ENCODE peak calls at places on chromosomes 6 and 20, in seven cellular contexts. K is GOT3, L is iPS DF 19.7, E is Right ventricle myocardium superior, Q is Panc1, U is head of caudate nucleus, X is NCI-H1092. G is an unnamed sample.

GRCh38 chr6:25971187-25971811 is 8.7 kb downstream of the TRIM38 start:
- DNase-seq in K (no peak), L (no peak), E (no peak), Q (peak), U (no peak), X (no peak), G (no peak)

GRCh38 chr6:81561731-81562130 is 190.8 kb downstream of the TENT5A start:
- DNase-seq in K (no peak), L (no peak), E (no peak), Q (no peak), U (no peak), X (no peak), G (no peak)

GRCh38 chr20:1376453-1377270 is 16.2 kb downstream of the FKBP1A start:
- DNase-seq in K (no peak), L (no peak), E (peak), Q (no peak), U (no peak), X (no peak), G (no peak)

GRCh38 chr6:148650941-148651540 is 95.8 kb upstream of the UST start:
- DNase-seq in K (no peak), L (no peak), E (no peak), Q (no peak), U (no peak), X (no peak), G (no peak)

GRCh38 chr20:22303523-22303922 is 280.8 kb downstream of the FOXA2 start:
- DNase-seq in K (no peak), L (no peak), E (no peak), Q (no peak), U (no peak), X (no peak), G (no peak)

GRCh38 chr6:146047356-146047755 is 18.5 kb downstream of the GRM1 start:
- DNase-seq in K (no peak), L (no peak), E (no peak), Q (no peak), U (no peak), X (no peak), G (peak)

GRCh38 chr6:75609639-75610590 is 8.2 kb downstream of the SENP6 start:
- DNase-seq in K (no peak), L (no peak), E (no peak), Q (no peak), U (no peak), X (no peak), G (no peak)

GRCh38 chr20:58650181-58650775 is 805 bp upstream of the STX16 start:
- DNase-seq in K (no peak), L (no peak), E (peak), Q (no peak), U (no peak), X (no peak), G (no peak)

GRCh38 chr20:45835230-45836224 is 1.9 kb downstream of the SNX21 start:
- DNase-seq in K (no peak), L (no peak), E (peak), Q (no peak), U (no peak), X (no peak), G (no peak)

GRCh38 chr6:4125933-4126864 is 9.2 kb downstream of the ECI2 start:
- DNase-seq in K (no peak), L (no peak), E (no peak), Q (no peak), U (no peak), X (no peak), G (no peak)

GRCh38 chr6:30009113-30009512 is 52.0 kb upstream of the POLR1H start:
- DNase-seq in K (no peak), L (no peak), E (no peak), Q (no peak), U (no peak), X (no peak), G (no peak)

GRCh38 chr6:160992323-160993314 is 1.1 kb downstream of the MAP3K4 start:
- DNase-seq in K (no peak), L (no peak), E (no peak), Q (peak), U (peak), X (peak), G (peak)

GRCh38 chr6:99573980-99574617 is 5.6 kb upstream of the CCNC start:
- DNase-seq in K (no peak), L (no peak), E (no peak), Q (no peak), U (no peak), X (no peak), G (no peak)

GRCh38 chr6:99589290-99589672 is 17.4 kb upstream of the PRDM13 start:
- DNase-seq in K (no peak), L (no peak), E (no peak), Q (no peak), U (no peak), X (peak), G (no peak)

GRCh38 chr20:38049800-38050199 is 16.3 kb downstream of the RPRD1B start:
- DNase-seq in K (no peak), L (no peak), E (no peak), Q (no peak), U (no peak), X (no peak), G (peak)